ENCODE peak calls at places on chromosome 19, in four cellular contexts. R is SK-N-SH, F is cardiac muscle cell, L is astrocyte of the spinal cord. X is an unnamed sample.

GRCh38 chr19:7512400-7512851 is 3.5 kb upstream of the ZNF358 start:
- DNase-seq in R (no peak), F (no peak), L (no peak), X (no peak)

GRCh38 chr19:43610493-43610892 is 1.4 kb upstream of the SRRM5 start:
- DNase-seq in R (no peak), F (no peak), L (peak; percentile 76), X (no peak)

GRCh38 chr19:51158474-51159129 is 16.5 kb downstream of the SIGLEC7 start:
- DNase-seq in R (peak; percentile 47), F (peak; percentile 47), L (no peak), X (peak; percentile 54)

GRCh38 chr19:6066661-6067646 is 43.3 kb downstream of the RFX2 start:
- DNase-seq in R (peak; percentile 90), F (peak; percentile 73), L (peak; percentile 95), X (peak; percentile 72)

GRCh38 chr19:9935409-9936062 is 779 bp downstream of the OLFM2 start:
- DNase-seq in R (peak; percentile 52), F (no peak), L (no peak), X (no peak)

GRCh38 chr19:40055049-40055448 is 982 bp downstream of the ZNF780B start:
- DNase-seq in R (peak; percentile 12), F (no peak), L (no peak), X (no peak)

GRCh38 chr19:44846455-44847143 is 502 bp downstream of the NECTIN2 start:
- DNase-seq in R (peak; percentile 48), F (peak; percentile 76), L (peak; percentile 19), X (peak; percentile 37)

GRCh38 chr19:33339016-33339749 is 34.3 kb upstream of the CEBPG start:
- DNase-seq in R (no peak), F (no peak), L (no peak), X (no peak)

GRCh38 chr19:41868989-41869300 is 8.1 kb upstream of the CD79A start:
- DNase-seq in R (no peak), F (no peak), L (no peak), X (no peak)

GRCh38 chr19:46863818-46864629 is 3.2 kb downstream of the ARHGAP35 start:
- DNase-seq in R (peak; percentile 47), F (peak; percentile 36), L (peak; percentile 59), X (no peak)

GRCh38 chr19:18271433-18271841 is 2.8 kb downstream of the IQCN start:
- DNase-seq in R (no peak), F (no peak), L (no peak), X (no peak)

GRCh38 chr19:5974721-5975387 is 3.1 kb downstream of the RANBP3 start:
- DNase-seq in R (no peak), F (no peak), L (no peak), X (no peak)

GRCh38 chr19:29509456-29509855 is 16.3 kb upstream of the VSTM2B start:
- DNase-seq in R (no peak), F (no peak), L (no peak), X (no peak)

GRCh38 chr19:46381346-46381745 is 32.0 kb downstream of the CCDC8 start:
- DNase-seq in R (no peak), F (no peak), L (no peak), X (no peak)

GRCh38 chr19:10339380-10339960 is at the start of gene ICAM3:
- DNase-seq in R (no peak), F (no peak), L (no peak), X (no peak)

GRCh38 chr19:14556662-14557188 is 15.1 kb downstream of the NDUFB7 start:
- DNase-seq in R (peak; percentile 94), F (peak; percentile 85), L (peak; percentile 79), X (peak; percentile 73)

GRCh38 chr19:38049105-38049649 is 142.2 kb downstream of the SIPA1L3 start:
- DNase-seq in R (no peak), F (no peak), L (peak; percentile 37), X (no peak)

GRCh38 chr19:54708781-54709180 is 15.5 kb upstream of the KIR3DL3 start:
- DNase-seq in R (no peak), F (no peak), L (no peak), X (no peak)

GRCh38 chr19:29708553-29709439 is 6.3 kb downstream of the C19orf12 start:
- DNase-seq in R (no peak), F (no peak), L (no peak), X (no peak)

GRCh38 chr19:30692517-30692870 is 320.3 kb downstream of the ZNF536 start:
- DNase-seq in R (no peak), F (no peak), L (no peak), X (no peak)

GRCh38 chr19:47075941-47076340 is 27.5 kb upstream of the TMEM160 start:
- DNase-seq in R (no peak), F (no peak), L (peak; percentile 14), X (no peak)

GRCh38 chr19:32415246-32415645 is 9.7 kb downstream of the DPY19L3 start:
- DNase-seq in R (no peak), F (no peak), L (no peak), X (no peak)

GRCh38 chr19:45469132-45469834 is 1.5 kb downstream of the FOSB start:
- DNase-seq in R (peak; percentile 92), F (peak; percentile 96), L (peak; percentile 96), X (peak; percentile 85)

GRCh38 chr19:2048104-2048958 is 2.7 kb downstream of the MKNK2 start:
- DNase-seq in R (no peak), F (no peak), L (no peak), X (no peak)

GRCh38 chr19:18009412-18010066 is 1.6 kb downstream of the ARRDC2 start:
- DNase-seq in R (no peak), F (no peak), L (no peak), X (no peak)

GRCh38 chr19:23071087-23071511 is 45.7 kb upstream of the ZNF730 start:
- DNase-seq in R (peak; percentile 66), F (no peak), L (peak; percentile 10), X (no peak)

GRCh38 chr19:50626011-50626410 is 13.7 kb downstream of the SYT3 start:
- DNase-seq in R (no peak), F (no peak), L (no peak), X (no peak)

GRCh38 chr19:52557231-52557995 is 12.7 kb upstream of the ZNF701 start:
- DNase-seq in R (no peak), F (no peak), L (no peak), X (no peak)

GRCh38 chr19:6161271-6161850 is 25.9 kb downstream of the ACSBG2 start:
- DNase-seq in R (peak; percentile 13), F (no peak), L (no peak), X (no peak)

GRCh38 chr19:33398361-33399060 is 25.0 kb downstream of the CEBPG start:
- DNase-seq in R (no peak), F (no peak), L (no peak), X (no peak)

GRCh38 chr19:30229524-30230174 is 142.5 kb upstream of the ZNF536 start:
- DNase-seq in R (peak; percentile 78), F (no peak), L (no peak), X (no peak)

GRCh38 chr19:50695251-50696064 is 24.1 kb downstream of the SHANK1 start:
- DNase-seq in R (peak; percentile 97), F (peak; percentile 73), L (no peak), X (peak; percentile 64)

GRCh38 chr19:9865732-9866627 is 30.9 kb downstream of the PIN1 start:
- DNase-seq in R (no peak), F (no peak), L (no peak), X (no peak)

GRCh38 chr19:24099829-24100228 is 12.8 kb downstream of the ZNF254 start:
- DNase-seq in R (no peak), F (no peak), L (no peak), X (no peak)

GRCh38 chr19:21084343-21084742 is 2.3 kb downstream of the ZNF714 start:
- DNase-seq in R (no peak), F (no peak), L (peak; percentile 29), X (no peak)

GRCh38 chr19:29965529-29965928 is 23.5 kb downstream of the URI1 start:
- DNase-seq in R (no peak), F (no peak), L (peak; percentile 57), X (no peak)

GRCh38 chr19:33395561-33396550 is 22.3 kb downstream of the CEBPG start:
- DNase-seq in R (peak; percentile 22), F (no peak), L (peak; percentile 28), X (no peak)

GRCh38 chr19:55300821-55301458 is 17.1 kb downstream of the BRSK1 start:
- DNase-seq in R (no peak), F (no peak), L (no peak), X (no peak)

GRCh38 chr19:42553292-42554045 is 25.2 kb upstream of the CEACAM1 start:
- DNase-seq in R (no peak), F (no peak), L (peak; percentile 69), X (no peak)

DNA sequence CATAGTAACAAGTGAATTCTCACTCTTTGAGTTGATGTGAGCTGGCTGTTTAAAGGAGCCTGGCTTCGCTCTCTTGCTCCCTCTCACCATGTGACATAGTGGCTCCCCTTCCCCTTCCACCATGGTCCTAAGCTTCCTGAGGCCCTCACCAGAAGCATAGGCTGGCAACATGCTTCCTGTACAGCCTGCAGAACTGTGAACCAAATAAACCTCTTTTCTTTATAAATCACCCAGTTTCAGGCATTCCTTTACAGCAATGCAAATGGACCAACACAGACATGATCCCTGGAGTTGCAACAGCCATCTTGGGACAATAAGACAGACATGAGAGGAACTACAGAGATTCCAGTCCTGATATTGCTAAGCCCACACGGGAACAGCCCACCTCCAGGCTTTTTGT is 12.6 kb downstream of the TEAD2 start:
- DNase-seq in R (no peak), F (no peak), L (no peak), X (no peak)
- TF ChIP-seq CTCF in R (no peak), F (no peak), L (no peak), X (no peak)

GRCh38 chr19:35216833-35217707 is 11.5 kb downstream of the FAM187B start:
- DNase-seq in R (no peak), F (no peak), L (no peak), X (no peak)
- TF ChIP-seq CTCF in R (no peak), F (no peak), L (no peak), X (no peak)

DNA sequence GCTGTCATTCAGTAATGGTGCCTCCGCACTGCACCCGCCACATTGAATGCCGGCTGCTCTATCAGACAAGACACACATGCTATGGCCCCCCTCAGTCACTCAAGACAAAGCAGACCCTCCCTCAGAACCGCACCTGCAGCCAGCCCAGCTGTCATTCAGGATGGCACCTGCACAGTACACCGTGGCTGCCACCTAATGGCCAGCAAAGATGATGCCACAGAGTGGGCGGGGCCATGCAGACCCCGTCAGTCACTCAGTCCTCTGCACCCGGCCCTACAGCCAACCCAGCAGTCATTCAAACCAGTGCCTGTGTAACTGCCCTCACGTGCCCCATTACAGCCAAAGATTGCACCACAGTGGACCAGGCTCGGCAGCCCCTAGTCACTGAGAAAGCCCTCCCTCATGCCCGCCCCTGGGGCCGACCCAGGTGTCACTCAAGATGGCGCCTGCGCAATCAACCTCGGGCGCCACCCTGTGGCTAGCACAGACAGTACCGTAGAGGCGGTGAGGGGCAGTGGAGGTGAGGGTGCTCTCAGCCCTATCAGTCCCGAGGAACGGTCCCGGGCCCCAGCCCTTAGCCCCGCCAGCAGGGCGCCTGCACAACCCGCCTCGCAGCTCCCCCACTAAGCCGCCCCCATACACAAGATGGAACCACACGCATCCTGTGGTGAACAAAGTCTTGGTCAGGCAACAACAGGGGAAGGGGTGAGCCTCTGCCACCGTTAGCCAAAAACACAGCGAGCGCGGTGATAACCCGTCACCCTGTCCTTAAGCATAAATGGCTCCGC is 2.4 kb downstream of the PEG3 start:
- DNase-seq in R (peak; percentile 64), F (no peak), L (peak; percentile 4), X (no peak)
- TF ChIP-seq CTCF in R (peak; percentile 43), F (peak; percentile 38), L (no peak), X (no peak)

GRCh38 chr19:48190288-48191284 is 20.1 kb downstream of the ZSWIM9 start:
- DNase-seq in R (no peak), F (peak; percentile 17), L (peak; percentile 88), X (peak; percentile 44)
- TF ChIP-seq CTCF in R (no peak), F (peak; percentile 16), L (peak; percentile 25), X (peak; percentile 46)

GRCh38 chr19:13234518-13234917 is 84.3 kb downstream of the IER2 start:
- DNase-seq in R (peak; percentile 81), F (peak; percentile 44), L (peak; percentile 16), X (peak; percentile 58)
- TF ChIP-seq CTCF in R (peak; percentile 57), F (peak; percentile 55), L (peak; percentile 61), X (peak; percentile 66)